ENCODE peak calls at places on chromosomes 11 and 22, in eight cellular contexts. H is myocyte; N is AG09309; F is iPS DF 6.9; K is stimulated activated CD4-positive, alpha-beta T cell treated with anti-CD3 and anti-CD28 coated beads, Interleukin-15, amount 100 ng/mL, for 1 hour; T is iris pigment epithelial cell; D is LoVo; G is iPS-NIHi11. W is an unnamed sample.

GRCh38 chr11:8070417-8071101 is 10.5 kb upstream of the TUB start:
- DNase-seq in H (peak), N (no peak), F (no peak), K (no peak), T (peak), D (peak), G (peak), W (no peak)

GRCh38 chr11:57340228-57340627 is 2.1 kb downstream of the P2RX3 start:
- DNase-seq in H (peak), N (no peak), F (no peak), K (no peak), T (peak), D (no peak), G (peak), W (no peak)

GRCh38 chr11:10021563-10021962 is 272.5 kb downstream of the SBF2 start:
- DNase-seq in H (no peak), N (no peak), F (no peak), K (no peak), T (no peak), D (no peak), G (no peak), W (no peak)

GRCh38 chr22:37253164-37253660 is 9.1 kb upstream of the RAC2 start:
- DNase-seq in H (no peak), N (no peak), F (no peak), K (no peak), T (peak), D (no peak), G (no peak), W (no peak)

GRCh38 chr22:38882480-38882879 is 10.5 kb upstream of the CBX6 start:
- DNase-seq in H (no peak), N (no peak), F (no peak), K (no peak), T (no peak), D (no peak), G (no peak), W (peak)

GRCh38 chr22:41030891-41031290 is 61.5 kb upstream of the EP300 start:
- DNase-seq in H (peak), N (peak), F (no peak), K (no peak), T (peak), D (no peak), G (no peak), W (no peak)

GRCh38 chr22:17782621-17783020 is 8.4 kb upstream of the BID start:
- DNase-seq in H (no peak), N (no peak), F (no peak), K (no peak), T (no peak), D (no peak), G (no peak), W (no peak)

GRCh38 chr22:37196539-37197450 is 8.7 kb upstream of the C1QTNF6 start:
- DNase-seq in H (peak), N (peak), F (no peak), K (no peak), T (peak), D (peak), G (no peak), W (peak)

GRCh38 chr11:69374110-69374981 is 80.4 kb downstream of the MYEOV start:
- DNase-seq in H (no peak), N (no peak), F (no peak), K (no peak), T (no peak), D (no peak), G (no peak), W (no peak)

GRCh38 chr11:13354335-13354734 is 76.7 kb downstream of the BMAL1 start:
- DNase-seq in H (peak), N (no peak), F (peak), K (no peak), T (peak), D (no peak), G (peak), W (no peak)

GRCh38 chr11:67293090-67293489 is 4.0 kb downstream of the ANKRD13D start:
- DNase-seq in H (peak), N (no peak), F (no peak), K (no peak), T (peak), D (no peak), G (no peak), W (no peak)

GRCh38 chr11:69186316-69187266 is 30.9 kb downstream of the SMIM38 start:
- DNase-seq in H (no peak), N (no peak), F (no peak), K (no peak), T (no peak), D (no peak), G (no peak), W (no peak)

GRCh38 chr22:50399751-50400331 is 56.7 kb downstream of the PPP6R2 start:
- DNase-seq in H (peak), N (no peak), F (peak), K (no peak), T (peak), D (peak), G (peak), W (no peak)

GRCh38 chr22:20573176-20573829 is 65.9 kb downstream of the MED15 start:
- DNase-seq in H (no peak), N (no peak), F (no peak), K (no peak), T (peak), D (no peak), G (no peak), W (no peak)

GRCh38 chr11:25441432-25441831 is 890.5 kb upstream of the ANO3 start:
- DNase-seq in H (no peak), N (no peak), F (no peak), K (no peak), T (no peak), D (no peak), G (no peak), W (no peak)

GRCh38 chr11:132777067-132777975 is 755.0 kb downstream of the OPCML start:
- DNase-seq in H (no peak), N (no peak), F (no peak), K (no peak), T (no peak), D (no peak), G (no peak), W (no peak)